ENCODE peak calls at places on chromosomes 1 and 21, in ten cellular contexts. W is fibroblast of mammary gland, B is heart left ventricle, G is K562, J is GM12864, C is adrenal gland, P is tibial nerve, Q is uterus, D is prostate gland, N is body of pancreas. R is an unnamed sample.

GRCh38 chr1:240342251-240342625 is 250.6 kb downstream of the FMN2 start:
- DNase-seq in W (no peak), B (no peak), G (no peak), J (no peak), C (no peak), P (no peak), Q (no peak), D (no peak), N (no peak), R (no peak)

GRCh38 chr1:6519935-6520621 is 28.6 kb upstream of the PLEKHG5 start:
- DNase-seq in W (peak), B (no peak), G (peak), J (no peak), C (peak), P (no peak), Q (no peak), D (peak), N (peak), R (peak)

GRCh38 chr1:226846801-226847200 is 23.6 kb upstream of the PSEN2 start:
- DNase-seq in W (no peak), B (no peak), G (no peak), J (no peak), C (no peak), P (no peak), Q (no peak), D (no peak), N (no peak), R (no peak)

GRCh38 chr1:225577243-225577642 is 75.7 kb downstream of the ENAH start:
- DNase-seq in W (no peak), B (no peak), G (no peak), J (no peak), C (no peak), P (no peak), Q (no peak), D (no peak), N (no peak), R (no peak)

GRCh38 chr1:17094664-17095063 is 24.6 kb downstream of the PADI2 start:
- DNase-seq in W (no peak), B (no peak), G (no peak), J (no peak), C (no peak), P (no peak), Q (no peak), D (no peak), N (no peak), R (no peak)

GRCh38 chr1:76726251-76726650 is 141.0 kb upstream of the ST6GALNAC5 start:
- DNase-seq in W (no peak), B (no peak), G (no peak), J (no peak), C (no peak), P (no peak), Q (no peak), D (no peak), N (no peak), R (no peak)

GRCh38 chr1:41360074-41361027 is 883 bp upstream of the FOXO6 start:
- DNase-seq in W (no peak), B (peak), G (peak), J (no peak), C (no peak), P (no peak), Q (peak), D (no peak), N (no peak), R (no peak)

GRCh38 chr1:149844650-149845255 is 54.6 kb upstream of the BOLA1 start:
- DNase-seq in W (no peak), B (no peak), G (no peak), J (no peak), C (no peak), P (peak), Q (no peak), D (no peak), N (no peak), R (no peak)

GRCh38 chr21:21715286-21715969 is 717.2 kb downstream of the NCAM2 start:
- DNase-seq in W (peak), B (no peak), G (no peak), J (no peak), C (no peak), P (no peak), Q (no peak), D (no peak), N (no peak), R (no peak)

GRCh38 chr1:2195785-2196184 is 1.2 kb upstream of the FAAP20 start:
- DNase-seq in W (no peak), B (no peak), G (no peak), J (no peak), C (no peak), P (no peak), Q (no peak), D (no peak), N (no peak), R (no peak)

GRCh38 chr1:24938276-24938675 is 8.2 kb upstream of the RUNX3 start:
- DNase-seq in W (no peak), B (no peak), G (no peak), J (no peak), C (no peak), P (no peak), Q (no peak), D (no peak), N (no peak), R (no peak)

GRCh38 chr1:44113095-44113609 is 5.5 kb upstream of the KLF17 start:
- DNase-seq in W (peak), B (no peak), G (no peak), J (no peak), C (no peak), P (no peak), Q (no peak), D (no peak), N (no peak), R (no peak)

GRCh38 chr1:246907472-246907871 is 24.3 kb downstream of the AHCTF1 start:
- DNase-seq in W (peak), B (no peak), G (no peak), J (no peak), C (peak), P (peak), Q (no peak), D (peak), N (peak), R (no peak)

GRCh38 chr1:230730979-230731378 is 16.2 kb upstream of the CAPN9 start:
- DNase-seq in W (no peak), B (no peak), G (no peak), J (no peak), C (peak), P (no peak), Q (no peak), D (no peak), N (peak), R (peak)

GRCh38 chr1:158075078-158075477 is 81.6 kb downstream of the KIRREL1 start:
- DNase-seq in W (no peak), B (no peak), G (no peak), J (no peak), C (no peak), P (no peak), Q (no peak), D (no peak), N (no peak), R (no peak)

GRCh38 chr21:24369751-24370150 is 1237.5 kb downstream of the MRPL39 start:
- DNase-seq in W (no peak), B (no peak), G (no peak), J (no peak), C (no peak), P (no peak), Q (no peak), D (no peak), N (no peak), R (no peak)

GRCh38 chr21:42461881-42462877 is 33.8 kb downstream of the RSPH1 start:
- DNase-seq in W (no peak), B (no peak), G (no peak), J (no peak), C (no peak), P (no peak), Q (no peak), D (no peak), N (peak), R (no peak)

GRCh38 chr1:112507896-112508241 is 896 bp upstream of the WNT2B start:
- DNase-seq in W (no peak), B (no peak), G (peak), J (no peak), C (no peak), P (no peak), Q (no peak), D (no peak), N (no peak), R (no peak)

GRCh38 chr1:230641346-230641745 is 935 bp upstream of the COG2 start:
- DNase-seq in W (peak), B (no peak), G (no peak), J (no peak), C (no peak), P (no peak), Q (no peak), D (no peak), N (no peak), R (no peak)

GRCh38 chr1:156167536-156167935 is 14.2 kb downstream of the SEMA4A start:
- DNase-seq in W (peak), B (no peak), G (no peak), J (no peak), C (no peak), P (no peak), Q (no peak), D (no peak), N (no peak), R (no peak)

GRCh38 chr1:39952359-39953110 is 2.4 kb upstream of the MFSD2A start:
- DNase-seq in W (no peak), B (no peak), G (no peak), J (no peak), C (no peak), P (no peak), Q (no peak), D (no peak), N (peak), R (no peak)

GRCh38 chr1:117964290-117965038 is 34.9 kb downstream of the WDR3 start:
- DNase-seq in W (peak), B (no peak), G (no peak), J (no peak), C (no peak), P (no peak), Q (no peak), D (no peak), N (no peak), R (no peak)

GRCh38 chr1:147177611-147178370 is 5.5 kb upstream of the PRKAB2 start:
- DNase-seq in W (peak), B (no peak), G (no peak), J (no peak), C (peak), P (no peak), Q (no peak), D (no peak), N (no peak), R (no peak)

GRCh38 chr1:93816970-93817738 is 61.9 kb downstream of the DNTTIP2 start:
- DNase-seq in W (peak), B (no peak), G (peak), J (no peak), C (peak), P (no peak), Q (peak), D (no peak), N (peak), R (no peak)

GRCh38 chr1:37691497-37692077 is 729 bp upstream of the CDCA8 start:
- DNase-seq in W (peak), B (peak), G (peak), J (no peak), C (peak), P (no peak), Q (peak), D (peak), N (peak), R (no peak)

GRCh38 chr1:68174173-68175113 is 57.9 kb downstream of the WLS start:
- DNase-seq in W (peak), B (peak), G (no peak), J (no peak), C (peak), P (peak), Q (peak), D (peak), N (peak), R (no peak)
- H3K4me3 ChIP-seq in W (no peak), B (peak), G (no peak), J (no peak), C (no peak), P (no peak), Q (peak), D (no peak), N (no peak), R (no peak)

DNA sequence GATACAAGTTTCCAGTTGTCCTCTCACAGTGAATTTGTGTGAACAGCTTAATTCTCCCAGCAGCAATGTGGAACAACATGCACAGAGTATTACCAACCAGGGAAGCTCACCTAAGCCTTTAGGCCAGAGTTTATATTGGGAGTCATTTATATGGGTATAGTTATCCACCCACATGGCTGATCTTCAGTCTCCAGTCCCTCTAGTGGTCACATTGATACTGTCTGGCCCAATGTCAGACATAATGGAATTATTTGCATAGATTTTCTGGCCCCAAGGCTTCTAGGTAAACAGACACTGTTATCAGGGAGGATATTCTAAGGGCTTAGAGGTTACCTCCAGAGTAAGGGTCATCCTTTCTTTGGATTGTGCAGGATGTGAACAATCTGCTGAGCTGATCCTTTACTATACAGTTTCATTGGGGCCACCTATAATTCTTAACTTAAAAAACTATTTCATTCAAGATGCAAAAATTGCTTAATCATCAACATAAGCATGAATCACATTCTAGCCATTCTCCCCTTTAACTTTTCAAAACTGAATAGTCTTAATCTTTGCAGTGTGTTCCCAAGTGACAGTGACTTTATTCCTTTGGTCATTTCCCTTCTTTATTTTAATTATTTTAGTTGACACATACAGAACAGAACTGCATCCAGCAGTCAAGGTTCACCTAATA is 210.9 kb downstream of the LTN1 start:
- DNase-seq in W (peak), B (no peak), G (peak), J (no peak), C (no peak), P (no peak), Q (no peak), D (no peak), N (no peak), R (no peak)
- TF ChIP-seq CTCF in W (peak), B (no peak), G (peak), J (peak), C (peak), P (no peak), Q (no peak), D (no peak), N (no peak), R (peak)

GRCh38 chr1:62725255-62725654 is 37.1 kb upstream of the DOCK7 start:
- DNase-seq in W (peak), B (no peak), G (no peak), J (no peak), C (no peak), P (no peak), Q (no peak), D (no peak), N (no peak), R (no peak)
- H3K4me3 ChIP-seq in W (no peak), B (peak), G (no peak), J (no peak), C (no peak), P (no peak), Q (peak), D (no peak), N (no peak), R (no peak)

GRCh38 chr1:234393190-234393589 is 19.9 kb downstream of the COA6 start:
- DNase-seq in W (no peak), B (no peak), G (no peak), J (no peak), C (no peak), P (no peak), Q (no peak), D (no peak), N (no peak), R (no peak)
- TF ChIP-seq CTCF in W (no peak), B (no peak), G (no peak), J (peak), C (no peak), P (no peak), Q (no peak), D (no peak), N (no peak), R (peak)

DNA sequence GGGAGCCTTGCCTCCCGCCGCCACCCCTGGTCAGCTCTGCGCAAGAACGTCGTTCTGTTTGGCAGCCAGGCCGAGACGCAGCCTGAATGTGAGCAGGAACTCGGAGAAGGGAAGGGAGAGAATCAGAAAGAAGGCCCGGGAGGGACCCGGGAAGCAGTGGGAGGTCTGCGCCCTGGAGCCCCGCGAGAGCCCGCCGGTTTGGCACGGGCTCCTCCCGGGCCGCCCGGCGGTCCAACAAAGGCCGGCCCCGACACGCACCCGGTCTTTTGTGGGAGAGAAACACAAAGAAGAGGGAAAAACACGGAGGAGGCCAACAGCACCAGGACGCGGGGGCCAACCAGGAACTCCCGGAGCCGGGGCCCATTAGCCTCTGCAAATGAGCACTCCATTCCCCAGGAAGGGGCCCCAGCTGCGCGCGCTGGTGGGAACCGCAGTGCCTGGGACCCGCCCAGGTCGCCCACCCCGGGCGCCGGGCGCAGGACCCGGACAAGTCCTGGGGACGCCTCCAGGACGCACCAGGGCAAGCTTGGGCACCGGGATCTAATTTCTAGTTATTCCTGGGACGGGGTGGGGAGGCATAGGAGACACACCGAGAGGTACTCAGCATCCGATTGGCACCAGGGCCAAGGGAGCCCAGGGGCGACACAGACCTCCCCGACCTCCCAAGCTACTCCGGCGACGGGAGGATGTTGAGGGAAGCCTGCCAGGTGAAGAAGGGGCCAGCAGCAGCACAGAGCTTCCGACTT is 2.7 kb upstream of the OLIG2 start:
- DNase-seq in W (no peak), B (no peak), G (no peak), J (no peak), C (no peak), P (no peak), Q (no peak), D (no peak), N (no peak), R (no peak)
- H3K4me3 ChIP-seq in W (no peak), B (peak), G (no peak), J (no peak), C (peak), P (no peak), Q (no peak), D (no peak), N (no peak), R (no peak)

DNA sequence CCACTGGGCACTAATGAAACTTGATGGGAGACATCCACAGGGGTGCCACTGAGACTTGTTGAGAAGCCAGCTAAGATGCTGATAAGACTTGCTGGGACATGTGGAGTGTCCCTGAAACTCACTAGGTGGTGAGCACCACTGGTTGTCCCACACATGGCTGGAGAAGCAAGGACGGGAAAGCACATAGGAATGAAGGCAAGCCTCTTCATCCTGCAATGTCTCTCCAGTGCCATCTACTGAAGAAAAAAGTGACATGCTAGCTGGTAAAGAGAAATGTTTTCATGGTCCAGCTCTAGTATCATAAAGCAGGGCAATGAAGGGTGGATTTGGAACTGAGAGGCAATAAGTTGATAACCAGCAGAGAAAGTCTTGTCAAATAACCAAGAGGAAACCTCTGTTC is 283.0 kb downstream of the PAPPA2 start:
- DNase-seq in W (peak), B (no peak), G (no peak), J (no peak), C (no peak), P (no peak), Q (no peak), D (no peak), N (no peak), R (no peak)
- TF ChIP-seq CTCF in W (peak), B (no peak), G (peak), J (peak), C (no peak), P (no peak), Q (no peak), D (no peak), N (no peak), R (peak)

GRCh38 chr21:15005391-15005790 is 59.4 kb downstream of the NRIP1 start:
- DNase-seq in W (no peak), B (no peak), G (no peak), J (no peak), C (peak), P (no peak), Q (peak), D (no peak), N (no peak), R (no peak)

GRCh38 chr21:15003463-15004135 is 61.2 kb downstream of the NRIP1 start:
- DNase-seq in W (no peak), B (peak), G (no peak), J (no peak), C (peak), P (no peak), Q (no peak), D (no peak), N (no peak), R (no peak)

GRCh38 chr21:15007716-15008296 is 57.0 kb downstream of the NRIP1 start:
- DNase-seq in W (peak), B (no peak), G (no peak), J (no peak), C (no peak), P (no peak), Q (no peak), D (no peak), N (no peak), R (no peak)

GRCh38 chr21:15004721-15005370 is 60.0 kb downstream of the NRIP1 start:
- DNase-seq in W (no peak), B (no peak), G (no peak), J (no peak), C (no peak), P (no peak), Q (no peak), D (no peak), N (no peak), R (no peak)

DNA sequence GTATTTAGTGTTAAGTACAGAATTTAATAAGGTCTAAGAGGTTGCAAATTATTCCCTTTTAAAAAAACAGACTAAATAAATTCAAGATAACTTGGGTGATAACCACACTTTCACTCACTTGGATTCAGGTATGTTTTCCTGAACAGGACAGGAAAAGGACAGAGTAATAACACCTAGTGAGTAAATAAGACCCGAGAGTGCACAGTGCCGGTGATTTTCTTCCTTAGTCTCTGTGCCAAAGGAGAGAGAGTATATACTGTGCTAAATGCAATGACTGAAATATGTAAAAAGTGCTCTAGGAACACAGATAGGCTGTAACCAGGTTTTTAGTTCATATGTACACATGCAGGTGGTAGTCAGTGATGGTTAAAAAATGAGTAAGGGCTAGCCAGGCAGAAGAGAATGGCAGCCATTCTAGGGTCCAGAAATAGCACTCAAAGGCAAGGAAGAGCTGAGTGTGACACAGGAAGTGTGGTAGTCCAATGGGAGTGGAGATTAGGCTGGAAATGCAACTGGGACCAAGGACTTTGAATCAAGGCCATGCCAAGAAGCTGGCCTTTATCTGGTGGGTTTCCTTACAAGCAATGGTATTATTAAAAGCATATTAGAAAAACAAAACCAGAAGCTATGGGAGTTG is 58.1 kb downstream of the NRIP1 start:
- DNase-seq in W (no peak), B (no peak), G (no peak), J (no peak), C (no peak), P (no peak), Q (no peak), D (no peak), N (no peak), R (no peak)
- H3K4me3 ChIP-seq in W (no peak), B (no peak), G (no peak), J (no peak), C (no peak), P (no peak), Q (no peak), D (no peak), N (no peak), R (no peak)